ENCODE peak calls at places on chromosomes 16 and 17, in eight cellular contexts. P is esophagus muscularis mucosa; G is CD4-positive, CD25-positive, alpha-beta regulatory T cell; W is heart right ventricle; T is OCI-LY7; B is right cardiac atrium; K is ovary; R is IMR-90. U is an unnamed sample.
A peak's percentile ranks its signal among the peaks of the same experiment; 100 is the strongest.

GRCh38 chr17:80257716-80258213 is 2.9 kb upstream of the RNF213 start:
- DNase-seq in R (no peak), T (no peak), G (no peak), P (no peak), B (peak; percentile 64), K (no peak), W (no peak), U (no peak)

GRCh38 chr17:72299092-72299491 is 178.3 kb downstream of the SOX9 start:
- DNase-seq in B (no peak), R (no peak), K (no peak), W (no peak), G (no peak), P (no peak), T (no peak), U (no peak)

GRCh38 chr16:48810803-48811453 is 200.9 kb upstream of the N4BP1 start:
- DNase-seq in W (no peak), G (no peak), B (no peak), R (no peak), K (no peak), P (peak; percentile 64), T (no peak), U (no peak)

GRCh38 chr16:81604960-81605383 is 160.4 kb downstream of the CMIP start:
- DNase-seq in P (no peak), R (peak; percentile 75), W (no peak), B (no peak), T (no peak), K (no peak), G (no peak), U (peak; percentile 50)

GRCh38 chr17:27551701-27552466 is 79.1 kb upstream of the LGALS9 start:
- DNase-seq in G (no peak), K (no peak), T (no peak), W (no peak), R (peak; percentile 38), B (peak; percentile 11), P (no peak), U (no peak)

GRCh38 chr17:63740464-63741181 is 976 bp downstream of the STRADA start:
- DNase-seq in K (no peak), B (no peak), P (no peak), R (peak; percentile 6), G (no peak), T (peak; percentile 31), W (no peak), U (peak; percentile 8)

GRCh38 chr16:71188956-71189712 is 41.4 kb downstream of the HYDIN start:
- DNase-seq in W (no peak), T (no peak), R (no peak), K (no peak), G (no peak), B (no peak), P (no peak), U (no peak)

GRCh38 chr17:59400858-59401257 is 69.4 kb downstream of the YPEL2 start:
- DNase-seq in R (no peak), K (no peak), B (no peak), G (no peak), T (no peak), W (no peak), P (no peak), U (no peak)

GRCh38 chr17:40071720-40072480 is 9.1 kb downstream of the THRA start:
- DNase-seq in W (peak; percentile 67), T (no peak), B (peak; percentile 87), K (peak; percentile 64), P (peak; percentile 94), R (no peak), G (no peak), U (peak; percentile 62)

GRCh38 chr17:63702223-63702577 is 2.3 kb upstream of the LIMD2 start:
- DNase-seq in T (peak; percentile 85), R (no peak), K (no peak), W (no peak), B (no peak), P (no peak), G (peak; percentile 59), U (no peak)

GRCh38 chr16:86180244-86180643 is 281.3 kb downstream of the IRF8 start:
- DNase-seq in W (no peak), T (no peak), B (no peak), R (no peak), G (no peak), K (no peak), P (no peak), U (no peak)

GRCh38 chr17:31148205-31148604 is 53.4 kb downstream of the NF1 start:
- DNase-seq in G (no peak), T (no peak), K (no peak), P (no peak), W (no peak), R (peak; percentile 13), B (no peak), U (no peak)

GRCh38 chr17:43880420-43880991 is 26.8 kb downstream of the MPP2 start:
- DNase-seq in W (no peak), B (peak; percentile 70), T (peak; percentile 37), K (no peak), R (no peak), P (no peak), G (peak; percentile 15), U (no peak)

GRCh38 chr16:84897911-84898377 is 78.2 kb downstream of the CRISPLD2 start:
- DNase-seq in B (peak; percentile 69), R (no peak), T (peak; percentile 44), W (no peak), K (no peak), P (no peak), G (no peak), U (no peak)

DNA sequence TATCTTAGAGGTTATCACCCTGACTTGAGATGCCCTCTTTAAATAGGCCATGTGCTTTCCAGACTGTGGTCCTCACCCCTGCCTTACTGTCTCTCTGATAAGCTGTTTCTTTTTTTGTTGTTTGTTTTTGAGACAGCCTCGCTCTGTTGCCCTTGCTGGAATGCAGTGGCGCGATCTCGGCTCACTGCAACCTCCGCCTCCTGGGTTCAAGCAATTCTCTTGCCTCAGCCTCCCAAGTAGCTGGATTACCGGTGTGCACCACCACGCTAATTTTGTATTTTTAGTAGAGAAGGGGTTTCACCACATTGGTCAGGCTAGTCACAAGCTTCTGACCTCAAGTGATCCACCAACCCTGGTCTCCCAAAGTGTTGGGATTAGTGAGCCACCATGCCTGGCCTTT is 765 bp upstream of the SEPTIN12 start:
- DNase-seq in W (no peak), P (no peak), T (no peak), R (no peak), G (no peak), K (no peak), B (no peak), U (no peak)
- H3K9me3 ChIP-seq in W (no peaks in the 10 kb centered on the region), P (no peaks in the 10 kb centered on the region), T (no peaks in the 10 kb centered on the region), R (no peaks in the 10 kb centered on the region), G (no peaks in the 10 kb centered on the region), K (no peaks in the 10 kb centered on the region), B (no peaks in the 10 kb centered on the region), U (no peaks in the 10 kb centered on the region)

DNA sequence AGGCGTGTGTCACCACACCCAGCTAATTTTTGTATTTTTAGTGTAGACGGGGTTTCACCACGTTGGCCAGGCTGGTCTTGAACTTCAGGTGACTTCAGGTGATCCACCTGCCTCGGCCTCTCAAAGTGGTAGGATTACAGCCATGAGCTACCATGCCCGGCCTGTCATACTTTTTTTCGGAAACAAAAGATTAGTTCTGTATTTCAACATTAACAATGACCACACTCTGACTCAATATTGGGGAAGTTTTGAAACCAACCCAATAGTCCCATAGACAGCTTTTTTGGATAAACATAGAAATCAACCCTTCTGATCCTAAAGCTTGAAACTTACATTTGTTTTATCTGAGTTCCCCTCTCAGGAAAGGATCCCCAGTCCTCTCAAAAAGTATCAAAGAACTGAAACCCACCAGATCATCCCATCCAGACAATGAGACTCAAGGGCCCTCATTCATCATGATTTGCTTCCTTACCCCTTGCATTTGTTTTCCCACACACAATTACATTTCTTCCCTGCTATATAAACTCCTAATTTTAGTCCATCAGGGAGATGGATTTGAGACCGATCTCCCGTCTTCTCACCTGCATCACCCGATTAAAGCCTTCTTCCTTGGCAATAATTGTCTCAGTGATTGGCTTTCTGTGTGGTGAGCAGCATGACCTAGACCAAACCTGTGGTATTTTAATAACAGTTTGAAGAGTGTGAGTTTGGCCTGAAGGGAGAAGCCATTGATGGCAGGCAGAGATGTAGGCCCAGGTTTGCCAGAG is 7.2 kb upstream of the AGRP start:
- DNase-seq in P (no peak), G (no peak), K (no peak), W (no peak), R (peak; percentile 72), T (no peak), B (no peak), U (no peak)
- H3K4me1 ChIP-seq in P (peaks cover 24% of the 10 kb centered on the region), G (peaks cover 7% of the 10 kb centered on the region), K (peaks cover 9% of the 10 kb centered on the region), W (peaks cover 12% of the 10 kb centered on the region), R (peaks cover 5% of the 10 kb centered on the region), T (peaks cover 68% of the 10 kb centered on the region), B (peaks cover 3% of the 10 kb centered on the region), U (no peaks in the 10 kb centered on the region)

GRCh38 chr16:79838860-79839259 is 238.3 kb upstream of the MAF start:
- DNase-seq in K (peak; percentile 79), T (no peak), P (no peak), G (no peak), W (no peak), B (peak; percentile 63), R (no peak), U (peak; percentile 91)

GRCh38 chr16:79833559-79833958 is 233.0 kb upstream of the MAF start:
- DNase-seq in P (no peak), W (no peak), R (no peak), B (no peak), K (no peak), T (no peak), G (no peak), U (no peak)

GRCh38 chr16:79834720-79835119 is 234.2 kb upstream of the MAF start:
- DNase-seq in R (no peak), P (no peak), W (no peak), K (no peak), B (no peak), G (no peak), T (no peak), U (no peak)

GRCh38 chr16:79839450-79839849 is 238.9 kb upstream of the MAF start:
- DNase-seq in K (peak; percentile 66), B (peak; percentile 58), G (no peak), P (no peak), W (no peak), R (no peak), T (no peak), U (peak; percentile 57)

DNA sequence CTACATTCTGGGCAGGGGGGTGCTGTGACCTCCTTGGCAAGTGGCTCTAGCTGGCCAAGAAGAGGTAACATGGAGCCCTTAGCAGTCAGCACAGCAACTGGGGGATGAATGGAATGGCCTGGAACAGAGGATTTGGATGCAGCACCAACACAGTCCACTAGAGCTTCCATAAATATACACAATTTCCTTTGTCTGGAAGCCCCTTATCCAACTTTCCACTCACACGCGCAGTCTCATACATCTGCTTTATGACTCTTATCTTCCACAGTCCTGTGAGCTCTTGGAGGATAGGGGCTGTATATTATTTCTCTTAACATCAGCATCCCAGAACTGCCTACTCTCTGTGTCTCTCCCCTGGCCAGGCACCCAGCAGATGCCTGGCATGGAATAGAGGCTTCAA is 235.6 kb upstream of the MAF start:
- DNase-seq in K (no peak), W (no peak), B (no peak), T (no peak), R (no peak), G (no peak), P (no peak), U (no peak)
- H3K4me3 ChIP-seq in K (no peak overlapping the region), W (no peak overlapping the region), B (no peak overlapping the region), T (no peak overlapping the region), R (no peak overlapping the region), G (no peak overlapping the region), P (no peak overlapping the region), U (no peak overlapping the region)

DNA sequence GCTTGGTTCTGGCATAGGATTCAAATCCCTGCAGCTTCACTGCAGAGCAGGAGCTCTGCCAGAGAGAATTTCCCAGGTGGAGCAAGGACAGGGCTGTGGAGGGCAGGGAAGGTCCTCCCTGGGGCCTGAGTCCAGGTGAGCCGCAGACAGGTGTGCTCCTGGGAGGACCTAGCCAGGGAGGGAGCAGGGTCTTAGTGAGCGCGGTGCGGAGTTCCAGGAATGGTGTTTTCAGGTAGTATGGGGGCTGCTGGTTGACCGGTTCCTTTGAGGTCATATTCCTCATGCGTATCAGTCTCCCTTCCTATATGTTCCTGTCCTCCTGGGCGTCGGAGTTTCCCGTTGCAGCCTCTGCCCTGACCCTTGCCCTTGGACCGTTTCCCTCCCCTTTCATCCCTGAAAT is 813.3 kb downstream of the KCNJ18 start:
- DNase-seq in W (no peak), P (no peak), K (no peak), B (no peak), G (no peak), R (no peak), T (no peak), U (no peak)
- H3K9me3 ChIP-seq in W (no peaks in the 10 kb centered on the region), P (peaks cover 12% of the 10 kb centered on the region), K (no peaks in the 10 kb centered on the region), B (no peaks in the 10 kb centered on the region), G (no peaks in the 10 kb centered on the region), R (peaks cover 23% of the 10 kb centered on the region), T (no peaks in the 10 kb centered on the region), U (no peaks in the 10 kb centered on the region)